ENCODE peak calls at places on chromosomes 12 and 14, in five cellular contexts. N, W, B, L and Q are unnamed samples.

GRCh38 chr12:990308-990648 is 745 bp upstream of the ERC1 start:
- DNase-seq in B (peak), N (no peak), W (peak), L (no peak), Q (peak)

GRCh38 chr12:164207-164606 is 49.8 kb downstream of the SLC6A12 start:
- DNase-seq in L (no peak), N (no peak), W (no peak), B (no peak), Q (no peak)

GRCh38 chr12:6943719-6944380 is at the start of the genes C12orf57 and RNU7-1:
- DNase-seq in W (peak), L (peak), B (peak), N (peak), Q (peak)

GRCh38 chr14:68109132-68109531 is 289.6 kb downstream of the RAD51B start:
- DNase-seq in B (no peak), N (no peak), L (no peak), W (no peak), Q (no peak)

GRCh38 chr12:6074394-6074793 is 50.1 kb downstream of the VWF start:
- DNase-seq in B (no peak), N (no peak), L (no peak), W (no peak), Q (no peak)

GRCh38 chr12:45611061-45611460 is 118.4 kb upstream of the ARID2 start:
- DNase-seq in L (no peak), W (peak), B (no peak), N (no peak), Q (no peak)

GRCh38 chr12:49626169-49626835 is 2.9 kb downstream of the PRPF40B start:
- DNase-seq in L (no peak), B (no peak), W (no peak), N (no peak), Q (no peak)

GRCh38 chr14:104684449-104684821 is 5.0 kb upstream of the INF2 start:
- DNase-seq in N (no peak), B (no peak), L (no peak), W (no peak), Q (no peak)

GRCh38 chr12:1857821-1858220 is 37.5 kb downstream of the LRTM2 start:
- DNase-seq in N (no peak), L (no peak), B (no peak), W (no peak), Q (no peak)

GRCh38 chr12:11901687-11902524 is 168.8 kb upstream of the BCL2L14 start:
- DNase-seq in W (no peak), L (no peak), N (no peak), B (no peak), Q (no peak)

GRCh38 chr14:67999290-67999689 is 179.7 kb downstream of the RAD51B start:
- DNase-seq in N (no peak), W (no peak), B (no peak), L (no peak), Q (no peak)

GRCh38 chr14:61080591-61081010 is 99.6 kb downstream of the SLC38A6 start:
- DNase-seq in L (peak), W (peak), B (no peak), N (no peak), Q (no peak)

GRCh38 chr14:68239988-68240387 is 420.4 kb downstream of the RAD51B start:
- DNase-seq in B (no peak), W (no peak), N (no peak), L (no peak), Q (no peak)

GRCh38 chr12:10362325-10362724 is 27.5 kb downstream of the KLRK1 start:
- DNase-seq in L (no peak), W (no peak), N (no peak), B (no peak), Q (no peak)

GRCh38 chr12:115598827-115599226 is 678.7 kb downstream of the MED13L start:
- DNase-seq in B (no peak), W (peak), L (no peak), N (no peak), Q (no peak)

GRCh38 chr14:53472306-53472705 is 319.2 kb upstream of the DDHD1 start:
- DNase-seq in L (no peak), N (no peak), B (no peak), W (no peak), Q (no peak)

GRCh38 chr14:29894030-29894429 is 33.6 kb downstream of the PRKD1 start:
- DNase-seq in N (no peak), L (no peak), B (no peak), W (peak), Q (no peak)

GRCh38 chr12:14026536-14026935 is 45.1 kb upstream of the GRIN2B start:
- DNase-seq in B (no peak), N (no peak), L (no peak), W (no peak), Q (no peak)

GRCh38 chr12:5964913-5965900 is 20.1 kb upstream of the ANO2 start:
- DNase-seq in L (no peak), N (no peak), W (peak), B (no peak), Q (no peak)

GRCh38 chr12:50365709-50366406 is 30.6 kb downstream of the FAM186A start:
- DNase-seq in B (peak), L (no peak), N (no peak), W (no peak), Q (no peak)

GRCh38 chr12:58967551-58967950 is 47.2 kb upstream of the LRIG3 start:
- DNase-seq in W (no peak), N (no peak), L (no peak), B (no peak), Q (no peak)

GRCh38 chr12:93002278-93003054 is 73.4 kb upstream of the EEA1 start:
- DNase-seq in L (no peak), W (no peak), N (no peak), B (no peak), Q (no peak)

GRCh38 chr12:53975816-53976152 is 1.0 kb upstream of the HOTAIR start:
- DNase-seq in B (no peak), L (no peak), W (no peak), N (no peak), Q (no peak)

GRCh38 chr12:685388-685787 is 22.1 kb upstream of the NINJ2 start:
- DNase-seq in N (peak), L (peak), B (no peak), W (no peak), Q (no peak)

GRCh38 chr14:46048127-46048526 is 603.5 kb downstream of the RPL10L start:
- DNase-seq in N (peak), L (peak), B (no peak), W (peak), Q (peak)

GRCh38 chr14:64938972-64939816 is 3.4 kb downstream of the GPX2 start:
- DNase-seq in L (no peak), W (no peak), B (no peak), N (no peak), Q (no peak)

GRCh38 chr14:79016828-79017505 is 846.8 kb downstream of the NRXN3 start:
- DNase-seq in B (no peak), W (no peak), L (no peak), N (peak), Q (peak)

GRCh38 chr14:54712371-54712998 is 145.6 kb downstream of the SAMD4A start:
- DNase-seq in W (no peak), N (no peak), B (no peak), L (no peak), Q (no peak)

GRCh38 chr14:33229269-33229924 is 290.7 kb downstream of the NPAS3 start:
- DNase-seq in N (no peak), W (no peak), B (no peak), L (no peak), Q (no peak)

GRCh38 chr12:94074216-94074969 is 74.0 kb upstream of the PLXNC1 start:
- DNase-seq in B (no peak), N (no peak), L (no peak), W (no peak), Q (no peak)

GRCh38 chr12:4566474-4566873 is 4.5 kb downstream of the DYRK4 start:
- DNase-seq in B (no peak), N (no peak), W (no peak), L (no peak), Q (no peak)

GRCh38 chr12:5567021-5567744 is 135.3 kb downstream of the NTF3 start:
- DNase-seq in L (no peak), W (no peak), N (no peak), B (no peak), Q (no peak)

GRCh38 chr12:107533218-107533617 is 152.4 kb upstream of the PWP1 start:
- DNase-seq in B (no peak), W (no peak), L (peak), N (no peak), Q (no peak)

GRCh38 chr12:107537464-107538119 is 148.0 kb upstream of the PWP1 start:
- DNase-seq in B (no peak), N (no peak), L (no peak), W (no peak), Q (no peak)

GRCh38 chr12:107541001-107541400 is 144.6 kb upstream of the PWP1 start:
- DNase-seq in W (no peak), B (no peak), L (no peak), N (no peak), Q (no peak)

GRCh38 chr12:107539196-107539939 is 146.2 kb upstream of the PWP1 start:
- DNase-seq in L (no peak), W (no peak), N (no peak), B (no peak), Q (no peak)

DNA sequence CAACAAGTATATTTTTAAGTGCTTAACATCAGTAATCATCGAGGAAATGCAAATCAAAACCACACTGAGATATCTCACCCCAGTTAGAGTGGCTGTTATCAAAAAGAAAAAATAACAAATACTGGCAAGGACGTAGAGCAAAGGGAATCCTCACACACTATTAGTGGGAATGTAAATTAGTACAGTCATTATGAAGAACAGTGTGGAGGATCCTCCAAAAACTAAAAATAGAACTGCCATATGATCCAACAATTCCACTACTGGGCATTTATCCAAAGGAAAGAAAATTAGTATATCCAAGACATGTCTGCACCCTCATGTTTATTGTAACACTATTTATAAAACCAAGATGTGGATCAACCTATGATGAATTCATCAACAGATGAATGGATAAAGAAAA is 149.0 kb upstream of the PWP1 start:
- DNase-seq in N (no peak), L (no peak), W (no peak), B (no peak), Q (no peak)
- TF ChIP-seq JUNB in N (no peak), L (no peak), W (no peak), B (no peak), Q (no peak)

GRCh38 chr12:68612675-68613074 is 2.0 kb downstream of the RAP1B start:
- DNase-seq in L (no peak), B (no peak), N (no peak), W (no peak), Q (no peak)

GRCh38 chr12:68612245-68612644 is 1.5 kb downstream of the RAP1B start:
- DNase-seq in B (peak), L (no peak), N (no peak), W (no peak), Q (no peak)

GRCh38 chr12:68610435-68611093 is at the start of gene RAP1B:
- DNase-seq in N (peak), L (no peak), B (peak), W (peak), Q (peak)

GRCh38 chr12:68609955-68610434 is 704 bp upstream of the RAP1B start:
- DNase-seq in W (no peak), L (no peak), N (peak), B (no peak), Q (no peak)

GRCh38 chr12:68611094-68611818 is 557 bp downstream of the RAP1B start:
- DNase-seq in N (peak), L (no peak), B (peak), W (peak), Q (no peak)
- TF ChIP-seq JUNB in N (no peak), L (no peak), B (no peak), W (no peak), Q (no peak)

GRCh38 chr14:77307099-77307496 is 13.6 kb downstream of the POMT2 start:
- DNase-seq in W (no peak), B (no peak), N (no peak), L (no peak), Q (peak)

GRCh38 chr14:77309122-77309521 is 11.6 kb downstream of the POMT2 start:
- DNase-seq in W (no peak), L (no peak), N (no peak), B (no peak), Q (no peak)

GRCh38 chr14:77303417-77304156 is 17.1 kb downstream of the POMT2 start:
- DNase-seq in W (no peak), L (no peak), B (peak), N (peak), Q (peak)

GRCh38 chr14:77305696-77306095 is 15.0 kb downstream of the POMT2 start:
- DNase-seq in L (no peak), N (no peak), B (no peak), W (no peak), Q (no peak)

DNA sequence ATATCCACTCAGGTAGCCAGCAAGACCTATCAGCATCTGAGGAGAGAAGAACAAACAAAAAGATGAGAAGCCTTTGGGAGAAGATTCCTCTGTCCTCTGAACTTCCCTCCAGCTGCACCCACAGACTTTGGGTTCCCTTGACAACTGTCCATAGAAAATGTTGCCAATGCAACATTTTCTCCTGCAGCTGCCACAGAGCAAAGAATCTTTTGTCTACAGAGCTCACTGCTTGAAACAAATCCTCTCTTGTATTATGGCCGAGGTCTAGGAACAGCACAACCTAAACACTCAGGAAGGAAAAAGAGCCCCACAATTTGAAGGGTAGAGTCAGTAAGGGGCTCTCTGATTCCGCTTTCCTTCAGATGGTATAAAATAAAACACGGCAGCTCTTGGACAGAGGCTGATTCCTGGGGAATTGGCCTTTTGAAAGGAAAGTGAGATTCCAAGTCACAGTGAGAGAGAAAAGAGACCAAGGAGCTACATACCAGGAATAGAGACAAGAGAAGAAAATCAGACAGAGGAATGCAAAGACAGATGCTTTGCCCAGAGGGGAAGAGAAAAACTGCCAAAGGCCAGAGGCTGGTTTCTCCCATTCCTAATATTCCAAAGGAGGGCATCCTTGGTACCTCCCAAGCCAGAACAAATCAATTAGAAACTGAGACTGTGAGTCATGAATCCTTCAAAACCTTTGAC is 14.1 kb downstream of the POMT2 start:
- DNase-seq in B (no peak), W (no peak), N (no peak), L (no peak), Q (no peak)
- TF ChIP-seq JUNB in B (no peak), W (no peak), N (no peak), L (no peak), Q (no peak)

GRCh38 chr12:123938679-123939480 is 33.8 kb downstream of the CCDC92 start:
- DNase-seq in B (peak), W (peak), L (no peak), N (peak), Q (no peak)
- TF ChIP-seq JUNB in B (no peak), W (no peak), L (no peak), N (no peak), Q (no peak)

GRCh38 chr14:38405851-38406630 is 150.1 kb upstream of the CLEC14A start:
- DNase-seq in L (no peak), W (peak), N (peak), B (no peak), Q (no peak)

GRCh38 chr14:38404616-38405015 is 148.7 kb upstream of the CLEC14A start:
- DNase-seq in B (no peak), W (no peak), N (no peak), L (no peak), Q (no peak)

GRCh38 chr14:38399652-38400051 is 143.8 kb upstream of the CLEC14A start:
- DNase-seq in N (no peak), W (no peak), L (no peak), B (no peak), Q (no peak)

GRCh38 chr14:38400751-38401150 is 144.9 kb upstream of the CLEC14A start:
- DNase-seq in B (no peak), L (no peak), W (peak), N (no peak), Q (no peak)

DNA sequence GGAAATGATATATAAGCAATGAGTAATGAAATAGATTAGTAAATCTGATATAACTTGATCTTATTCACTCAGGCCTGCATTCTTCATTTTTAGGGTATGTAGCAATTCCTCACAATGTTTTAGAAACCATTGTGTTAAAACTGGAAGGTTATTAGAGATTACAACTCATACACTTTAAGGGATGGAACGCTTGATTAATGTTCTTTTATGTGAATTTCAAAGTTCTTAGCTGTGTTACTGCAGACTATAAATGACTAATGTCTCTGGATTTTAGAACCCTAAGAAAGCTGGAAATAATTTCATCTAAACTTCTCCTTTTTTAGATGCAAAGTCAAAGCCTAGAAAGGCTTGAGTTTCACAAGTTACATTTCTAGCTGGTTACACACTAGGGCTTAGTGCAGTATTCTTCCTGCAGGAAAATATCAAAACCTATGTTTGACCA is 148.2 kb upstream of the CLEC14A start:
- DNase-seq in N (no peak), W (no peak), L (no peak), B (no peak), Q (no peak)
- TF ChIP-seq JUNB in N (no peak), W (no peak), L (no peak), B (no peak), Q (no peak)